ENCODE peak calls at places on chromosomes 13 and 19, in five cellular contexts. P is WTC11, D is GM12878, Q is K562, A is HepG2. F is an unnamed sample.

GRCh38 chr19:10431943-10432735 is 11.8 kb downstream of the PDE4A start:
- DNase-seq in P (peak), D (no peak), Q (peak), A (no peak), F (no peak)

GRCh38 chr19:3500429-3501101 is at the start of gene DOHH:
- DNase-seq in P (peak), D (peak), Q (peak), A (peak), F (peak)

GRCh38 chr19:50877338-50877737 is 4.1 kb downstream of the KLK2 start:
- DNase-seq in P (peak), D (no peak), Q (no peak), A (no peak), F (no peak)

GRCh38 chr19:19492026-19492610 is 23.2 kb downstream of the TSSK6 start:
- DNase-seq in P (no peak), D (no peak), Q (no peak), A (no peak), F (no peak)

GRCh38 chr19:14002571-14003278 is 3.4 kb downstream of the RFX1 start:
- DNase-seq in P (no peak), D (peak), Q (no peak), A (no peak), F (no peak)

GRCh38 chr19:10353793-10354391 is 14.5 kb upstream of the ICAM3 start:
- DNase-seq in P (peak), D (no peak), Q (peak), A (no peak), F (peak)

GRCh38 chr19:41998246-41999020 is 4.4 kb upstream of the ATP1A3 start:
- DNase-seq in P (peak), D (no peak), Q (peak), A (peak), F (no peak)

GRCh38 chr19:10800488-10800887 is 35.5 kb downstream of the TMED1 start:
- DNase-seq in P (no peak), D (no peak), Q (no peak), A (no peak), F (no peak)

GRCh38 chr19:3407556-3408516 is 41.5 kb downstream of the NFIC start:
- DNase-seq in P (no peak), D (no peak), Q (no peak), A (peak), F (no peak)

GRCh38 chr19:21749090-21749489 is 18.3 kb downstream of the ZNF100 start:
- DNase-seq in P (no peak), D (no peak), Q (no peak), A (no peak), F (no peak)

GRCh38 chr19:29514525-29515232 is 11.1 kb upstream of the VSTM2B start:
- DNase-seq in P (no peak), D (no peak), Q (no peak), A (no peak), F (no peak)

GRCh38 chr13:91647361-91647970 is 249.0 kb downstream of the GPC5 start:
- DNase-seq in P (peak), D (no peak), Q (peak), A (peak), F (peak)

GRCh38 chr19:52007436-52007804 is 591 bp downstream of the ZNF615 start:
- DNase-seq in P (peak), D (no peak), Q (no peak), A (no peak), F (no peak)

GRCh38 chr13:95247857-95248256 is 53.4 kb downstream of the ABCC4 start:
- DNase-seq in P (no peak), D (no peak), Q (peak), A (no peak), F (no peak)

GRCh38 chr19:18594096-18594823 is 5.7 kb downstream of the REX1BD start:
- DNase-seq in P (peak), D (no peak), Q (peak), A (no peak), F (peak)

GRCh38 chr13:61873717-61874116 is 458.1 kb upstream of the PCDH20 start:
- DNase-seq in P (no peak), D (no peak), Q (no peak), A (no peak), F (no peak)

GRCh38 chr19:35269425-35270117 is 809 bp downstream of the USF2 start:
- DNase-seq in P (peak), D (peak), Q (peak), A (peak), F (no peak)

GRCh38 chr19:35268546-35269424 is at the start of gene USF2:
- DNase-seq in P (peak), D (no peak), Q (peak), A (peak), F (no peak)

GRCh38 chr19:35266149-35266903 is 2.4 kb upstream of the USF2 start:
- DNase-seq in P (no peak), D (no peak), Q (no peak), A (no peak), F (no peak)

GRCh38 chr19:35266904-35267817 is 1.6 kb upstream of the USF2 start:
- DNase-seq in P (peak), D (no peak), Q (peak), A (no peak), F (peak)

DNA sequence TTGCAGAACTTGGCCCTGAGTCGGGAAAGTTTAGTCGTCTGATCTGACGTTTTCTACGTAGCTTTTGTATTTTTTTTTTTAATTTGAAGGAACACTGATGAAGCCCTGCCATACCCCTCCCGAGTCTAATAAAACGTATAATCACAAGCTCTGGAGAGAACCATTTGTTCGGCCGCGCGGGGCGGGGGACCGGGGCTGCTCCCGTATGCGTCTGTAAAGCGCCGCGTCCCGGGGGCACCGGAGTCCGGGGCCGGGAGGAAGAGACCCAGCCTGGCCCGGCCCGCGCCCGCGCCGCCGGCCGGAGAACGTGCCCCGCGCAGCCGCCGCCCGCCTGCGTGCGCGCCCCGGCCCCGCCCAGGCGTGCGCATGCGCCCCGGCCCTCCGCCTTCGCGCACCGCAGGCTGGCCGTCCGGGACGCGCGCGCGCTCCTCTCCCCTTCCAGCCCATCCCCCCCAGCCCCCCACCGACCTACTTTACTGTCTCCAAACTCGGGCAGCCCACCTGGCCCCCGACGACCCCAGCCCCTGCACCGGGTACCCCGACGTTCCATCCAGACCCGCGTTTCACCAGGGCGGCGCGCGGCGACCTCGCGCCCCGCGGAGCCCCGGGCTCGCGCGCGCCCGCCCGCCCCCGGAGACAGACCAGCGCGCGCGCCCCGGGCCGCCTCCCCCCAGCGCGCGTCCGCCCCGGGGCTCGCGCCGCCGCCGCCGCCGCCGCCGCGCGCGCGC is 780 bp upstream of the USF2 start:
- DNase-seq in P (peak), D (no peak), Q (peak), A (no peak), F (no peak)
- TF ChIP-seq ATF2 in P (no peak), D (no peak), Q (no peak), A (no peak), F (no peak)

DNA sequence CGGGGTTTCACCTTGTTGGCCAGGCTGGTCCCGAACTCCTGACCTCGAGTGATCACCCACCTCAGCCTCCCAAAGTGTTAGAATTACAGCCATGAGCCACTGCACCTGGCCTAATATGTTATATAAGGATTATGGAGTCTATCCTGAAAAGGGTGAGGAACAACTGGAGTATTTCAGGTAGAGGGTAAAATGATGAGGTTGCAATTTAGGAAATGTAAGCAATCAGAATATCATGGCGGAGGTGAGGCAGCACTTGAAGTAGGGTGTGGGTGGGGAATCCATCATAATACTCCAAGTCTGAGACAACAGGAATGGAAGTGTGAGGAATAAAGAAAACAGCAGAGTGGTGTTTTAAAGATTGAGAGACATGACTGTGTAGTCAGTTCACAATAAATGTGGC is 582.2 kb downstream of the FGF9 start:
- DNase-seq in P (no peak), D (no peak), Q (no peak), A (no peak), F (no peak)
- TF ChIP-seq ATF2 in P (no peak), D (no peak), Q (no peak), A (no peak), F (no peak)

GRCh38 chr13:109273326-109273751 is 513.0 kb downstream of the IRS2 start:
- DNase-seq in P (no peak), D (no peak), Q (no peak), A (no peak), F (no peak)
- TF ChIP-seq ATF2 in P (no peak), D (no peak), Q (no peak), A (no peak), F (no peak)

DNA sequence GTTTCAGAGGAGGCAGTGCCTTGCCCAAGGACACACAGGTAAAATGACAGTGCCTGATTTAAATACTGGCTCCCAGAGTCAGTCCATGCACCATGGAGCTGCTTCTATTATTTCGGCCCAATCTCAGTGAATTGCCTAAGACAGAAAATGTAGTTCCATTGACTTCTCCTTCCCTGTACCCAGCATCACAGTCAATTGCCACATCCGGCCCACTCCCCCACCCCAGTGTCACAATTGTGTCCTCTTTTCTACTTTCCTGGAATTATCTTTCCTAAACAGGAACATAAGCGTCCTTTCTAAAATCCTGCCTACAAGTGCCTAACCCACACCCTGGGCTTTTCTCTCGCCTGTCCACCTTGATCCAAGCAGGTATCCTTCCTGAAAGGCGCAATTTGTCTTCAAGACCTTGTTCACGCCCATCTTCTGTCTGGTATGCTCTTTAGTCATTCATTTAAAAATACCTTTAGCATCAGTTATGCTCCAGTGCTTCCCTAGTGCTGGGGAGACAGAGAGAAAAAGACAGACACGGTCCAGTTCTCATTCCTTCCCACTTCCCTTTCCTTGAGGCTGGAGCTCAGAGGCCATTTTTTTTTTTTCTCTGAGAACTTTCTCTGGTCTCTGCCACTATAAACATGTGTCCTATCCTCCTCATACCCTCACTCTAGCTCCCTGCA is 411.4 kb downstream of the LIG4 start:
- DNase-seq in P (no peak), D (no peak), Q (no peak), A (no peak), F (no peak)
- TF ChIP-seq ATF2 in P (no peak), D (no peak), Q (no peak), A (no peak), F (no peak)

GRCh38 chr13:27309967-27310598 is 39.5 kb downstream of the RASL11A start:
- DNase-seq in P (no peak), D (no peak), Q (no peak), A (no peak), F (no peak)
- TF ChIP-seq ATF2 in P (no peak), D (no peak), Q (no peak), A (no peak), F (no peak)

DNA sequence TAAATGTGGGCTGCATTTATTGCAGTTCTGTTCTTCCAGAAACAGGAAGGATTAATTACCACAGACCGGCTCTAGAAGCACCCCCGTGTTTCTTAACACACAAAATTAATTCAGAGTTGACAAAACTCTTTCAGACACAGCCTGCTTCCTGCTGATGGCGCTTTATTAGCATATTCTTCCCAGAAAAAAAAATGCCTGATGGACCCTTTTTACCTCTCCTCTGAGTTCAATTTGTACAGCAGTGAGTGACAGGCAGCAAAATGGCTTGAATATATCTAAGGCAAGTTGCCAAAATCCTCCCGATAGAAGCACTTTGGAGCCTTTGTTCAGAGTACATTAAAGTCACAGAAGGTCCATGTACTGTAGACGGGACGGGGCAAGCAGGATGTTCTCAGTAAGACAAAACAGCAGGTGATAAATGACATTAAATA is 1171.7 kb downstream of the EFNB2 start:
- DNase-seq in P (no peak), D (no peak), Q (no peak), A (no peak), F (no peak)
- TF ChIP-seq ATF2 in P (no peak), D (no peak), Q (no peak), A (no peak), F (no peak)

DNA sequence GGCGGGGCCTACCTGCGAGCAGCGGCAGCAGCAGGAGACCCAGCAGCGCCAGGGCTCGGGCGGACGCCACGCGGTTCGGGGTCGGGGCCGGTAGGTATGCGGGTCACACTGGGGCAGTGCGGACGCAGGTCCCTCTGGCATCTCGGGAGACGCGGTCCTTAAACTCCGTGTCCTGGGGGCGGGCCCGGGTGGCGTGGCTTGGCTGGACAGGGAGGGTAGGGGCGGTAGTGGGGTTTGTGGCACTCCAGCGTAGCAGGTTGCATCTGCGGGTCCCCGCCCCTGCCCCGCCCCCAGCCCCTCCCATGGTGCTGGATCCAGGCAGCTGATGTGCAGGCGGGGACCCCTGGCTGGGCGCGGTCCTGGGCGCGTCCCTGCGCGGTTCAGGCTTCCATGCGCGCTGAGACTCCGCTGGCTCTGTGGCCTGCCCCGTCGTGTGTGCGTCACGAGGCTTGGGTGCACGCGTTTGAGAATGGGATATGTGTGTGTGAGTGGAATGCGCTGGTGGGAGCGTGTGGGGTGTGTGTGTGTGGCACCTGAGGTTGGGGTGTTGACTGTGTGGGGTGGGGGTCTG is 96.1 kb downstream of the WTIP start:
- DNase-seq in P (peak), D (no peak), Q (peak), A (no peak), F (peak)
- TF ChIP-seq ATF2 in P (no peak), D (no peak), Q (no peak), A (no peak), F (no peak)

GRCh38 chr19:38869160-38869835 is 8.8 kb downstream of the RINL start:
- DNase-seq in P (peak), D (no peak), Q (no peak), A (no peak), F (no peak)
- TF ChIP-seq ATF2 in P (no peak), D (no peak), Q (no peak), A (no peak), F (no peak)

DNA sequence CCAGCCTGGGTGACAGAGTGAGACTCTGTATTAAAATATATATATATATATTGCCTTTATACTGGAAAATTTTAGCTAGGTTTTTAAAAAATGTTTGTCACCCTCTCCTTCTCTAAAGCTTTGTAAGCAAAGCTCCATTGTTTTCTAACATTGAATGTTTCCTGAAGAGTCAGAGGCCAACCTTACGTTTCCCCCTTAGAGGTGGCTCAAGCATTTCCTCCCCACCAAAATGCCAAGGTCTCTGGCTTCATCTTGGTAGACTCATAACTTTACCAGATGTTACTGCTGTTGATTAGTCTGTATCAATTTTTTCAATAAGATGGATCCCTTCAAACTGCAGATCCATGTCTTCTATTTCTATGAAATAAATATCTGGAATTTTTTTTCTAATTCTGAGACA is 25.2 kb upstream of the IPO5 start:
- DNase-seq in P (no peak), D (no peak), Q (no peak), A (no peak), F (no peak)
- TF ChIP-seq ATF2 in P (no peak), D (no peak), Q (no peak), A (no peak), F (no peak)

GRCh38 chr13:32019612-32020233 is 11.9 kb upstream of the FRY start:
- DNase-seq in P (peak), D (peak), Q (peak), A (peak), F (no peak)
- TF ChIP-seq ATF2 in P (no peak), D (no peak), Q (no peak), A (no peak), F (no peak)